ENCODE peak calls at places on chromosomes 3 and 15, in ten cellular contexts. U is stomach; T is esophagus squamous epithelium; V is CD4-positive, CD25-positive, alpha-beta regulatory T cell; B is RWPE1; I is right cardiac atrium; O is brain microvascular endothelial cell; F is ovary; N is AG04450; W is substantia nigra. E is an unnamed sample.

GRCh38 chr3:60095930-60096329 is 1046.1 kb upstream of the CFAP20DC start:
- DNase-seq in N (no peak), T (no peak), F (no peak), V (no peak), W (no peak), U (no peak), I (no peak), O (no peak), B (no peak), E (no peak)

GRCh38 chr15:82110144-82110543 is 64.3 kb upstream of the MEX3B start:
- DNase-seq in O (no peak), N (no peak), U (no peak), F (no peak), V (no peak), B (no peak), I (no peak), W (no peak), T (no peak), E (no peak)

GRCh38 chr15:75831806-75832102 is 11.5 kb upstream of the UBE2Q2 start:
- DNase-seq in O (no peak), B (no peak), F (no peak), I (no peak), N (no peak), T (no peak), U (no peak), V (no peak), W (no peak), E (no peak)

GRCh38 chr15:66923438-66923881 is 141.9 kb upstream of the SMAD3 start:
- DNase-seq in T (no peak), I (no peak), B (no peak), O (no peak), U (peak), N (no peak), W (no peak), F (no peak), V (no peak), E (peak)

GRCh38 chr3:16300881-16301359 is 35.9 kb downstream of the OXNAD1 start:
- DNase-seq in O (no peak), U (no peak), T (no peak), N (no peak), F (no peak), I (no peak), W (no peak), V (peak), B (no peak), E (peak)

GRCh38 chr3:139128803-139129202 is 84.1 kb upstream of the PRR23C start:
- DNase-seq in B (no peak), I (no peak), U (no peak), V (no peak), O (no peak), F (no peak), N (no peak), W (no peak), T (no peak), E (no peak)

GRCh38 chr3:97896129-97896528 is 74.3 kb downstream of the CRYBG3 start:
- DNase-seq in I (no peak), W (no peak), V (no peak), T (no peak), F (no peak), N (no peak), U (no peak), O (no peak), B (no peak), E (no peak)

GRCh38 chr3:183215591-183216202 is 37.4 kb upstream of the B3GNT5 start:
- DNase-seq in F (no peak), B (no peak), N (no peak), V (no peak), O (no peak), T (no peak), I (no peak), W (no peak), U (no peak), E (no peak)

GRCh38 chr15:94910166-94910565 is 678.8 kb downstream of the MCTP2 start:
- DNase-seq in T (no peak), I (no peak), W (no peak), O (peak), U (no peak), V (no peak), F (no peak), B (peak), N (no peak), E (no peak)

GRCh38 chr3:81743096-81744025 is 18.1 kb downstream of the GBE1 start:
- DNase-seq in U (no peak), N (peak), O (peak), I (no peak), F (no peak), T (no peak), W (no peak), V (no peak), B (peak), E (no peak)

GRCh38 chr15:65028921-65029735 is at the start of gene MTFMT:
- DNase-seq in V (peak), O (peak), I (peak), U (peak), B (peak), T (peak), F (peak), N (no peak), W (peak), E (peak)

GRCh38 chr3:123658118-123658859 is 73.4 kb upstream of the HACD2 start:
- DNase-seq in F (no peak), W (no peak), U (peak), O (peak), B (no peak), V (no peak), I (no peak), T (no peak), N (no peak), E (no peak)

GRCh38 chr3:154904328-154904727 is 175.8 kb upstream of the MME start:
- DNase-seq in B (peak), N (no peak), W (no peak), F (no peak), I (no peak), T (no peak), U (no peak), V (no peak), O (peak), E (peak)

GRCh38 chr15:73573572-73573971 is 59.6 kb downstream of the NPTN start:
- DNase-seq in I (no peak), T (no peak), O (peak), U (no peak), N (peak), V (no peak), W (no peak), B (peak), F (no peak), E (no peak)

GRCh38 chr3:112984485-112984884 is 6.3 kb upstream of the GTPBP8 start:
- DNase-seq in T (no peak), O (no peak), B (no peak), I (no peak), N (no peak), W (no peak), V (no peak), F (no peak), U (peak), E (no peak)

GRCh38 chr3:28575748-28576589 is 227.3 kb upstream of the AZI2 start:
- DNase-seq in I (peak), U (peak), V (no peak), N (no peak), W (peak), B (no peak), T (no peak), F (peak), O (no peak), E (no peak)

GRCh38 chr3:135226057-135226456 is 431.0 kb downstream of the EPHB1 start:
- DNase-seq in N (no peak), T (no peak), U (no peak), B (no peak), W (no peak), O (no peak), F (no peak), V (no peak), I (no peak), E (peak)

GRCh38 chr3:114721209-114721608 is 425.9 kb downstream of the ZBTB20 start:
- DNase-seq in W (no peak), T (no peak), B (no peak), F (no peak), N (no peak), I (no peak), U (no peak), O (no peak), V (no peak), E (no peak)

GRCh38 chr3:111695584-111696213 is 100.6 kb upstream of the ZBED2 start:
- DNase-seq in N (peak), I (no peak), B (peak), V (no peak), O (peak), U (no peak), W (no peak), F (no peak), T (no peak), E (no peak)

GRCh38 chr3:46566040-46566631 is at the start of gene LRRC2:
- DNase-seq in N (peak), U (peak), B (peak), V (no peak), I (peak), F (peak), T (no peak), O (peak), W (no peak), E (no peak)

GRCh38 chr3:27623085-27623753 is 98.9 kb downstream of the EOMES start:
- DNase-seq in W (no peak), B (no peak), V (no peak), N (no peak), O (peak), U (no peak), F (no peak), I (no peak), T (no peak), E (no peak)

GRCh38 chr3:69201658-69202057 is 79.3 kb upstream of the LMOD3 start:
- DNase-seq in U (peak), N (no peak), T (no peak), O (no peak), I (no peak), V (no peak), F (no peak), W (no peak), B (no peak), E (no peak)

GRCh38 chr3:48275292-48276027 is 34.6 kb downstream of the ZNF589 start:
- DNase-seq in T (no peak), W (no peak), I (no peak), O (no peak), V (no peak), B (no peak), F (no peak), N (no peak), U (no peak), E (no peak)

GRCh38 chr15:73949496-73949895 is 23.2 kb downstream of the LOXL1 start:
- DNase-seq in B (no peak), V (no peak), I (no peak), N (no peak), F (no peak), U (no peak), O (no peak), W (no peak), T (no peak), E (no peak)

GRCh38 chr3:196541684-196542445 is 26.5 kb downstream of the WDR53 start:
- DNase-seq in O (no peak), T (no peak), V (no peak), N (no peak), I (no peak), W (no peak), U (no peak), F (no peak), B (no peak), E (no peak)

GRCh38 chr3:35785540-35785939 is 146.2 kb downstream of the ARPP21 start:
- DNase-seq in W (no peak), O (no peak), U (no peak), B (no peak), I (no peak), T (no peak), F (no peak), V (no peak), N (no peak), E (peak)

GRCh38 chr3:174206607-174207192 is 652.4 kb upstream of the NAALADL2 start:
- DNase-seq in O (no peak), F (no peak), T (no peak), I (no peak), V (no peak), U (no peak), W (no peak), B (no peak), N (no peak), E (no peak)

GRCh38 chr3:142315083-142315482 is 89.7 kb upstream of the GK5 start:
- DNase-seq in N (peak), O (peak), F (no peak), T (no peak), W (no peak), V (no peak), B (no peak), U (no peak), I (no peak), E (no peak)

GRCh38 chr3:147945968-147946519 is 536.9 kb downstream of the ZIC1 start:
- DNase-seq in O (peak), F (no peak), I (peak), T (no peak), U (no peak), N (peak), V (no peak), W (no peak), B (peak), E (no peak)

GRCh38 chr15:32844118-32844711 is 126.4 kb downstream of the GREM1 start:
- DNase-seq in I (no peak), U (no peak), O (peak), N (no peak), T (no peak), W (no peak), B (peak), V (no peak), F (no peak), E (peak)

GRCh38 chr3:171871392-171872274 is 28.5 kb downstream of the TMEM212 start:
- DNase-seq in O (no peak), U (no peak), I (no peak), N (no peak), F (no peak), W (no peak), B (no peak), T (no peak), V (no peak), E (no peak)

GRCh38 chr15:42919794-42920280 is 741 bp downstream of the TTBK2 start:
- DNase-seq in U (no peak), T (no peak), V (no peak), O (peak), F (no peak), I (no peak), N (no peak), W (no peak), B (no peak), E (peak)

GRCh38 chr15:42918047-42918446 is 2.5 kb downstream of the TTBK2 start:
- DNase-seq in T (no peak), O (no peak), B (no peak), N (no peak), W (no peak), U (no peak), I (no peak), V (no peak), F (no peak), E (peak)

GRCh38 chr15:42919308-42919707 is 1.3 kb downstream of the TTBK2 start:
- DNase-seq in I (no peak), O (no peak), T (no peak), N (no peak), U (no peak), F (no peak), V (no peak), B (no peak), W (no peak), E (no peak)

GRCh38 chr15:42920281-42921048 is at the start of gene TTBK2:
- DNase-seq in U (peak), W (peak), T (peak), V (peak), O (peak), N (peak), F (peak), B (peak), I (peak), E (peak)

DNA sequence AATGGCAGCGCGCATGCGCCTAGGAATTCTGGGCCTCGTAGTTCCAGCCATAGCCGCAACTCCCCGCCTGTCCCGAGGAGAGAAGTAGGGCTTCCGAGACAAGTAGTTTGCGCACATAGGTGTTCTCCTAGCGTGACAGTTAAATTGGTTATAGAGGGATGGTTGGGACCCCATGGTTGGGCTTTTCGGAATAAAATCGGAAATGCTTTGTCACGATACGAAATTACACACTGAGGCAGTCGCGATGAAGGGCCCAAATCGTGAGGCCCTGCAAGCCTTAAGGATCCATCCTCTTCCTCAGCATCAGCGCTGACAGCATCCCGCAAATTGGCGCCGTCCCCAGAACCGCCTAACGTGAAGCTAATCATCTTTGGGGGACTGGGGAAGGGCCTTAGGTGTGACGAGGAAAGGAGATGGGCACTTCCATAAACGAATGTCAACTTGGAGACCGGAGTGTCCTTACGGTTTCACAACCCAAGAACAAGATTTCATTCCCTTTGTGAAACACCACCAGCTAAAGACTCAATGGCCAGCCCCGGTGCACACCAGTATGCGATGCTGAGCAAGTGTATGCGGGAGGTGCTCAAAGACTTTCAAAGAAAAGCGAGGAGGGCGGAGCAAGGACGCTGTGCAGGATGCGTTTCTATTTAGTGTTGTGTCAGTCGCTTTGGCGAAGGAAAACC is 612 bp upstream of the TTBK2 start:
- DNase-seq in W (peak), N (no peak), F (peak), U (peak), V (peak), I (peak), T (no peak), O (peak), B (no peak), E (peak)
- H3K27ac ChIP-seq in W (peak), N (peak), F (peak), U (peak), V (peak), I (peak), T (peak), O (no peak), B (peak), E (no peak)

GRCh38 chr15:63075072-63075995 is 32.8 kb downstream of the TPM1 start:
- DNase-seq in N (no peak), V (no peak), B (no peak), U (no peak), I (no peak), F (no peak), W (no peak), O (peak), T (no peak), E (no peak)

GRCh38 chr15:63073497-63074172 is 31.1 kb downstream of the TPM1 start:
- DNase-seq in W (no peak), U (no peak), O (peak), V (no peak), T (no peak), I (no peak), B (no peak), N (no peak), F (no peak), E (no peak)

GRCh38 chr15:63072809-63073277 is 30.3 kb downstream of the TPM1 start:
- DNase-seq in V (no peak), F (no peak), I (no peak), U (no peak), B (no peak), N (no peak), T (no peak), W (no peak), O (peak), E (no peak)

GRCh38 chr15:63077952-63078351 is 35.4 kb downstream of the TPM1 start:
- DNase-seq in O (no peak), B (no peak), T (no peak), W (no peak), N (no peak), U (no peak), F (no peak), V (no peak), I (no peak), E (no peak)

DNA sequence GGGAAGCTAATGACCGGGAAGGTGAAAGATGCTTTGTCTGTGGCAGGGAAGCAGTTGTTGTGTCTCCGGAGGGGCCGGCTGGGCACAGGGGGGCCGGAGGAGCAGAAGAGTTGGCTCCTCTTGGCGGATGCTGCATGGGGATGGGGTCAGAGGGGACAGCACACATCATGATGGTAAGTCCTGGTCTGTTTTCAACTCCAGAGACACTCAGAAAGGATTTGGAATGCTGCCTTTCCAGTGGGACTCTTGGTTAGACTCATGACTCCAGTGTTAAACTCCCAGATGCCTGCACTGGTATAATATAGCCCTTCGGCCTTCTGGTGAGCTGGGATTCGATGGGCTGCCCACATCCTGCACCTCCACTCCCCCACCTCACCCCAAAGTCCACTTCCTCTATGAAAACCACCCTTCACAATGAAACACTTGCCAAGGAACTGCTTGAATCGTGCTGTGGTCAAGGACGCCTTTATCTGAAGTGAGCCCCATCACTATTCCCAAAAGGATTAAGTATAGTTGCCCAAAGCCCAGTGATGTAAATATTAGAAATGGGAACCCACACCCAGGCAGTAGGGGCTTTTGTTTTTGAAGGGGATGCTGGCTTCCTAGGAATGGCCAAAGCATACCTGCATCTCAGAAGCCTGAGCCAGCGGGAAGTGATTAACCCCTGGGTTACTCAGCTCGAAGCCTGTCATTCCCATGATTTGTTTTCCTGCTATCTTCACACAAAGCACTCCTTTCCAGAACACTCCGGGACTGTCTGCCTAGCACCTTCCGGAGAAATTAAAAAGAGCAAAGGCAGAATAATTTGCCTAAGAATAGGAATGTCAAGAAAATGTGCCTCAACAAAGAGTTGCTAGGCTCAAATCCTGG is 33.8 kb downstream of the TPM1 start:
- DNase-seq in V (no peak), T (no peak), N (no peak), B (no peak), U (no peak), F (no peak), W (no peak), I (no peak), O (no peak), E (no peak)
- H3K27ac ChIP-seq in V (no peak), T (peak), N (no peak), B (no peak), U (peak), F (peak), W (no peak), I (no peak), O (no peak), E (no peak)

DNA sequence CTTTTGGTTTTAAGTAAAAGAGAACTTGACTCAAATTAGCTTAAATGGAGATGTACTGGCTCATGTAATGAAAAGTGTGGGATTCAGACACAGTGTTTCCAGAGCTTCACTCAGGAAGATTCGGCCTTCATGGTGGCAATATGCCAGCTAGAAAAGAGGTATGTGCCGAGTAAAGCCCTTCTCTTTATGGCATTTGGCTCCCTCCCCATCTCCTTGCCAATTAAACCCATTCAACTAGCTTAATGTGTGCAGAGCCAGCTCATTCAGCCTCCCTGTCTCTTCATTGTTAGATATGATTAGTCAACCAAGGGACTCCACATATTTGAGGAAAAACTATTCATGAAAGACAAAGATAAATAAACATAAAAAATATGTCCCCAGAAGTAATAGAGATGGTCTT is 15.0 kb upstream of the TRANK1 start:
- DNase-seq in N (no peak), O (no peak), W (no peak), F (no peak), T (no peak), B (no peak), V (no peak), I (no peak), U (no peak), E (no peak)
- H3K27ac ChIP-seq in N (no peak), O (no peak), W (no peak), F (no peak), T (no peak), B (no peak), V (no peak), I (no peak), U (no peak), E (no peak)

GRCh38 chr3:13416002-13416793 is 3.9 kb downstream of the NUP210 start:
- DNase-seq in O (no peak), T (no peak), B (no peak), I (no peak), W (no peak), F (no peak), N (no peak), U (no peak), V (no peak), E (peak)
- H3K27ac ChIP-seq in O (no peak), T (peak), B (no peak), I (no peak), W (peak), F (no peak), N (no peak), U (no peak), V (peak), E (peak)

GRCh38 chr15:78057803-78058202 is 19.7 kb downstream of the TBC1D2B start:
- DNase-seq in W (no peak), N (no peak), T (no peak), U (no peak), B (no peak), V (no peak), I (no peak), O (no peak), F (no peak), E (no peak)
- H3K27ac ChIP-seq in W (no peak), N (no peak), T (peak), U (peak), B (peak), V (peak), I (no peak), O (peak), F (peak), E (peak)

E was measured in OCI-LY7.